ENCODE peak calls at places on chromosomes 12 and 14, in five cellular contexts. One of them, this sample, is unnamed.

GRCh38 chr12:131910302-131911110 is 16.1 kb downstream of the ULK1 start:
- DNase-seq in D341Med: no peak
- DNase-seq in GM13977: no peak
- DNase-seq in coronary artery: no peak
- DNase-seq in kidney epithelial cell: no peak
- DNase-seq in this sample: no peak

GRCh38 chr14:22456986-22457594 is 131.9 kb downstream of the DAD1 start:
- DNase-seq in D341Med: no peak
- DNase-seq in GM13977: no peak
- DNase-seq in coronary artery: no peak
- DNase-seq in kidney epithelial cell: no peak
- DNase-seq in this sample: no peak

GRCh38 chr14:63933110-63933509 is 80.3 kb downstream of the SYNE2 start:
- DNase-seq in GM13977: no peak
- DNase-seq in kidney epithelial cell: no peak
- DNase-seq in coronary artery: no peak
- DNase-seq in D341Med: no peak
- DNase-seq in this sample: no peak

GRCh38 chr12:13981296-13981962 is at the start of gene GRIN2B:
- DNase-seq in D341Med: peak
- DNase-seq in coronary artery: no peak
- DNase-seq in kidney epithelial cell: peak
- DNase-seq in GM13977: no peak
- DNase-seq in this sample: no peak

GRCh38 chr12:6827982-6828670 is at the start of gene P3H3:
- DNase-seq in GM13977: no peak
- DNase-seq in D341Med: peak
- DNase-seq in kidney epithelial cell: no peak
- DNase-seq in coronary artery: no peak
- DNase-seq in this sample: no peak

GRCh38 chr14:39102265-39102968 is 618 bp downstream of the SEC23A start:
- DNase-seq in GM13977: peak
- DNase-seq in coronary artery: peak
- DNase-seq in D341Med: peak
- DNase-seq in kidney epithelial cell: no peak
- DNase-seq in this sample: no peak

GRCh38 chr12:94753071-94753779 is 102.9 kb upstream of the TMCC3 start:
- DNase-seq in coronary artery: no peak
- DNase-seq in GM13977: no peak
- DNase-seq in D341Med: no peak
- DNase-seq in kidney epithelial cell: no peak
- DNase-seq in this sample: no peak

GRCh38 chr14:87615822-87616679 is 376.9 kb downstream of the GALC start:
- DNase-seq in GM13977: peak
- DNase-seq in coronary artery: no peak
- DNase-seq in kidney epithelial cell: no peak
- DNase-seq in D341Med: peak
- DNase-seq in this sample: peak

GRCh38 chr14:53619625-53620324 is 336.9 kb downstream of the BMP4 start:
- DNase-seq in kidney epithelial cell: no peak
- DNase-seq in GM13977: no peak
- DNase-seq in D341Med: no peak
- DNase-seq in coronary artery: no peak
- DNase-seq in this sample: peak

GRCh38 chr12:6330192-6330591 is 11.7 kb downstream of the TNFRSF1A start:
- DNase-seq in coronary artery: no peak
- DNase-seq in D341Med: no peak
- DNase-seq in kidney epithelial cell: no peak
- DNase-seq in GM13977: no peak
- DNase-seq in this sample: no peak

GRCh38 chr12:55720894-55721444 is 776 bp downstream of the RDH5 start:
- DNase-seq in kidney epithelial cell: no peak
- DNase-seq in GM13977: no peak
- DNase-seq in D341Med: no peak
- DNase-seq in coronary artery: peak
- DNase-seq in this sample: no peak

GRCh38 chr14:101781240-101782061 is 19.9 kb downstream of the PPP2R5C start:
- DNase-seq in kidney epithelial cell: no peak
- DNase-seq in GM13977: peak
- DNase-seq in D341Med: no peak
- DNase-seq in coronary artery: no peak
- DNase-seq in this sample: no peak

GRCh38 chr14:104789752-104790743 is 5.5 kb downstream of the AKT1 start:
- DNase-seq in GM13977: no peak
- DNase-seq in D341Med: no peak
- DNase-seq in kidney epithelial cell: no peak
- DNase-seq in coronary artery: no peak
- DNase-seq in this sample: no peak

GRCh38 chr12:41439858-41440257 is 251.7 kb downstream of the PDZRN4 start:
- DNase-seq in coronary artery: no peak
- DNase-seq in kidney epithelial cell: no peak
- DNase-seq in D341Med: no peak
- DNase-seq in GM13977: no peak
- DNase-seq in this sample: no peak

GRCh38 chr12:45342171-45342570 is 126.3 kb downstream of the ANO6 start:
- DNase-seq in D341Med: no peak
- DNase-seq in kidney epithelial cell: no peak
- DNase-seq in GM13977: no peak
- DNase-seq in coronary artery: no peak
- DNase-seq in this sample: no peak

GRCh38 chr14:76729953-76730505 is 31.2 kb upstream of the VASH1 start:
- DNase-seq in GM13977: no peak
- DNase-seq in coronary artery: no peak
- DNase-seq in kidney epithelial cell: no peak
- DNase-seq in D341Med: no peak
- DNase-seq in this sample: no peak

GRCh38 chr14:103657466-103657865 is 28.5 kb downstream of the KLC1 start:
- DNase-seq in GM13977: no peak
- DNase-seq in coronary artery: no peak
- DNase-seq in kidney epithelial cell: no peak
- DNase-seq in D341Med: no peak
- DNase-seq in this sample: peak

GRCh38 chr14:51609987-51610283 is 41.8 kb upstream of the FRMD6 start:
- DNase-seq in kidney epithelial cell: no peak
- DNase-seq in coronary artery: no peak
- DNase-seq in GM13977: no peak
- DNase-seq in D341Med: no peak
- DNase-seq in this sample: peak

GRCh38 chr14:22319526-22320352 is 269.3 kb downstream of the DAD1 start:
- DNase-seq in coronary artery: no peak
- DNase-seq in D341Med: peak
- DNase-seq in GM13977: peak
- DNase-seq in kidney epithelial cell: peak
- DNase-seq in this sample: no peak

GRCh38 chr14:33271891-33272290 is 333.2 kb downstream of the NPAS3 start:
- DNase-seq in GM13977: no peak
- DNase-seq in coronary artery: no peak
- DNase-seq in kidney epithelial cell: no peak
- DNase-seq in D341Med: no peak
- DNase-seq in this sample: no peak

GRCh38 chr12:32039917-32040575 is 66.6 kb upstream of the BICD1 start:
- DNase-seq in D341Med: no peak
- DNase-seq in GM13977: no peak
- DNase-seq in kidney epithelial cell: no peak
- DNase-seq in coronary artery: no peak
- DNase-seq in this sample: no peak

This sample was measured in non-pigmented ciliary epithelial cell.